ENCODE peak calls at places on chromosomes 1 and 21, in four cellular contexts. T, L, M and Z are unnamed samples.
A peak's percentile ranks its signal among the peaks of the same experiment; 100 is the strongest.

GRCh38 chr1:181089017-181089776 is 697 bp downstream of the IER5 start:
- DNase-seq in M (peak; percentile 75), L (peak; percentile 34), T (no peak), Z (no peak)

GRCh38 chr1:13733705-13734104 is 33.7 kb downstream of the PRDM2 start:
- DNase-seq in M (no peak), T (no peak), L (no peak), Z (no peak)

GRCh38 chr1:156893048-156893953 is at the start of gene PEAR1:
- DNase-seq in M (no peak), T (no peak), L (no peak), Z (no peak)

GRCh38 chr1:186078245-186078644 is 296.8 kb downstream of the TPR start:
- DNase-seq in M (peak; percentile 8), T (no peak), L (no peak), Z (no peak)

GRCh38 chr1:231581859-231582258 is 44.7 kb upstream of the DISC1 start:
- DNase-seq in M (no peak), L (no peak), T (no peak), Z (no peak)

GRCh38 chr1:161838362-161838761 is 72.2 kb downstream of the ATF6 start:
- DNase-seq in M (no peak), T (no peak), L (no peak), Z (no peak)

GRCh38 chr21:43825936-43826622 is 36.7 kb downstream of the RRP1 start:
- DNase-seq in M (no peak), T (no peak), L (no peak), Z (no peak)

GRCh38 chr1:240093120-240093961 is 1.7 kb downstream of the FMN2 start:
- DNase-seq in M (no peak), T (no peak), L (peak; percentile 56), Z (no peak)

GRCh38 chr1:201538618-201539551 is at the start of gene NAV1:
- DNase-seq in M (peak; percentile 27), T (peak; percentile 77), L (peak; percentile 94), Z (no peak)

GRCh38 chr1:76158126-76158525 is 83.6 kb downstream of the ST6GALNAC3 start:
- DNase-seq in L (no peak), M (no peak), T (peak; percentile 11), Z (no peak)

GRCh38 chr1:59549903-59550302 is 253.0 kb downstream of the FGGY start:
- DNase-seq in M (no peak), L (no peak), T (no peak), Z (peak; percentile 93)